ENCODE peak calls at places on chromosomes 6 and 20, in seven cellular contexts. One of them, this sample, is unnamed.

GRCh38 chr6:142155895-142156757 is 9.1 kb downstream of the VTA1 start:
- ATAC-seq in heart left ventricle: peak
- ATAC-seq in Right ventricle myocardium superior: peak
- ATAC-seq in gastrocnemius medialis: no peak
- ATAC-seq in stimulated activated naive B cell treated with anti-CD40 and anti-IgM and Interleukin-4, amounts not matched to agents 10 μg/mL and 1 μg/mL and 100 μg/mL, for 72 hours: no peak
- ATAC-seq in activated T-cell treated with anti-CD3 and anti-CD28 coated beads, Interleukin-2, amount 50 U/mL, for 4 hours: no peak
- ATAC-seq in activated naive CD4-positive, alpha-beta T cell treated with anti-CD3 and anti-CD28 coated beads, Interleukin-2, amount 50 U/mL, for 72 hours: no peak
- ATAC-seq in this sample: no peak

GRCh38 chr20:45972500-45973183 is 639 bp upstream of the ZNF335 start:
- ATAC-seq in stimulated activated naive B cell treated with anti-CD40 and anti-IgM and Interleukin-4, amounts not matched to agents 10 μg/mL and 1 μg/mL and 100 μg/mL, for 72 hours: peak
- ATAC-seq in activated naive CD4-positive, alpha-beta T cell treated with anti-CD3 and anti-CD28 coated beads, Interleukin-2, amount 50 U/mL, for 72 hours: peak
- ATAC-seq in gastrocnemius medialis: no peak
- ATAC-seq in heart left ventricle: no peak
- ATAC-seq in activated T-cell treated with anti-CD3 and anti-CD28 coated beads, Interleukin-2, amount 50 U/mL, for 4 hours: no peak
- ATAC-seq in Right ventricle myocardium superior: no peak
- ATAC-seq in this sample: no peak

GRCh38 chr6:149614352-149614751 is 34.2 kb downstream of the KATNA1 start:
- ATAC-seq in activated T-cell treated with anti-CD3 and anti-CD28 coated beads, Interleukin-2, amount 50 U/mL, for 4 hours: no peak
- ATAC-seq in stimulated activated naive B cell treated with anti-CD40 and anti-IgM and Interleukin-4, amounts not matched to agents 10 μg/mL and 1 μg/mL and 100 μg/mL, for 72 hours: no peak
- ATAC-seq in Right ventricle myocardium superior: no peak
- ATAC-seq in heart left ventricle: no peak
- ATAC-seq in gastrocnemius medialis: no peak
- ATAC-seq in activated naive CD4-positive, alpha-beta T cell treated with anti-CD3 and anti-CD28 coated beads, Interleukin-2, amount 50 U/mL, for 72 hours: no peak
- ATAC-seq in this sample: no peak

GRCh38 chr20:47027042-47027441 is 132.4 kb downstream of the EYA2 start:
- ATAC-seq in gastrocnemius medialis: no peak
- ATAC-seq in activated naive CD4-positive, alpha-beta T cell treated with anti-CD3 and anti-CD28 coated beads, Interleukin-2, amount 50 U/mL, for 72 hours: no peak
- ATAC-seq in Right ventricle myocardium superior: no peak
- ATAC-seq in stimulated activated naive B cell treated with anti-CD40 and anti-IgM and Interleukin-4, amounts not matched to agents 10 μg/mL and 1 μg/mL and 100 μg/mL, for 72 hours: no peak
- ATAC-seq in activated T-cell treated with anti-CD3 and anti-CD28 coated beads, Interleukin-2, amount 50 U/mL, for 4 hours: no peak
- ATAC-seq in heart left ventricle: no peak
- ATAC-seq in this sample: no peak

GRCh38 chr6:16849280-16850210 is 88.3 kb upstream of the ATXN1 start:
- ATAC-seq in Right ventricle myocardium superior: no peak
- ATAC-seq in activated T-cell treated with anti-CD3 and anti-CD28 coated beads, Interleukin-2, amount 50 U/mL, for 4 hours: no peak
- ATAC-seq in gastrocnemius medialis: peak
- ATAC-seq in activated naive CD4-positive, alpha-beta T cell treated with anti-CD3 and anti-CD28 coated beads, Interleukin-2, amount 50 U/mL, for 72 hours: peak
- ATAC-seq in heart left ventricle: peak
- ATAC-seq in stimulated activated naive B cell treated with anti-CD40 and anti-IgM and Interleukin-4, amounts not matched to agents 10 μg/mL and 1 μg/mL and 100 μg/mL, for 72 hours: no peak
- ATAC-seq in this sample: no peak

GRCh38 chr6:41302638-41303037 is 16.2 kb upstream of the TREM1 start:
- ATAC-seq in activated T-cell treated with anti-CD3 and anti-CD28 coated beads, Interleukin-2, amount 50 U/mL, for 4 hours: no peak
- ATAC-seq in gastrocnemius medialis: no peak
- ATAC-seq in stimulated activated naive B cell treated with anti-CD40 and anti-IgM and Interleukin-4, amounts not matched to agents 10 μg/mL and 1 μg/mL and 100 μg/mL, for 72 hours: peak
- ATAC-seq in heart left ventricle: no peak
- ATAC-seq in activated naive CD4-positive, alpha-beta T cell treated with anti-CD3 and anti-CD28 coated beads, Interleukin-2, amount 50 U/mL, for 72 hours: no peak
- ATAC-seq in Right ventricle myocardium superior: no peak
- ATAC-seq in this sample: peak

GRCh38 chr6:119333707-119334295 is 15.8 kb downstream of the MAN1A1 start:
- ATAC-seq in heart left ventricle: peak
- ATAC-seq in stimulated activated naive B cell treated with anti-CD40 and anti-IgM and Interleukin-4, amounts not matched to agents 10 μg/mL and 1 μg/mL and 100 μg/mL, for 72 hours: peak
- ATAC-seq in gastrocnemius medialis: no peak
- ATAC-seq in activated naive CD4-positive, alpha-beta T cell treated with anti-CD3 and anti-CD28 coated beads, Interleukin-2, amount 50 U/mL, for 72 hours: no peak
- ATAC-seq in Right ventricle myocardium superior: no peak
- ATAC-seq in activated T-cell treated with anti-CD3 and anti-CD28 coated beads, Interleukin-2, amount 50 U/mL, for 4 hours: no peak
- ATAC-seq in this sample: no peak

GRCh38 chr6:89475106-89475505 is 42.2 kb downstream of the ANKRD6 start:
- ATAC-seq in heart left ventricle: no peak
- ATAC-seq in activated naive CD4-positive, alpha-beta T cell treated with anti-CD3 and anti-CD28 coated beads, Interleukin-2, amount 50 U/mL, for 72 hours: no peak
- ATAC-seq in gastrocnemius medialis: no peak
- ATAC-seq in Right ventricle myocardium superior: no peak
- ATAC-seq in stimulated activated naive B cell treated with anti-CD40 and anti-IgM and Interleukin-4, amounts not matched to agents 10 μg/mL and 1 μg/mL and 100 μg/mL, for 72 hours: no peak
- ATAC-seq in activated T-cell treated with anti-CD3 and anti-CD28 coated beads, Interleukin-2, amount 50 U/mL, for 4 hours: no peak
- ATAC-seq in this sample: no peak

GRCh38 chr20:50493881-50494253 is 16.3 kb upstream of the PTPN1 start:
- ATAC-seq in activated naive CD4-positive, alpha-beta T cell treated with anti-CD3 and anti-CD28 coated beads, Interleukin-2, amount 50 U/mL, for 72 hours: no peak
- ATAC-seq in stimulated activated naive B cell treated with anti-CD40 and anti-IgM and Interleukin-4, amounts not matched to agents 10 μg/mL and 1 μg/mL and 100 μg/mL, for 72 hours: no peak
- ATAC-seq in heart left ventricle: no peak
- ATAC-seq in gastrocnemius medialis: no peak
- ATAC-seq in Right ventricle myocardium superior: no peak
- ATAC-seq in activated T-cell treated with anti-CD3 and anti-CD28 coated beads, Interleukin-2, amount 50 U/mL, for 4 hours: no peak
- ATAC-seq in this sample: peak

GRCh38 chr6:29827579-29828470 is at the start of gene HLA-G:
- ATAC-seq in activated naive CD4-positive, alpha-beta T cell treated with anti-CD3 and anti-CD28 coated beads, Interleukin-2, amount 50 U/mL, for 72 hours: no peak
- ATAC-seq in Right ventricle myocardium superior: peak
- ATAC-seq in stimulated activated naive B cell treated with anti-CD40 and anti-IgM and Interleukin-4, amounts not matched to agents 10 μg/mL and 1 μg/mL and 100 μg/mL, for 72 hours: peak
- ATAC-seq in gastrocnemius medialis: no peak
- ATAC-seq in heart left ventricle: no peak
- ATAC-seq in activated T-cell treated with anti-CD3 and anti-CD28 coated beads, Interleukin-2, amount 50 U/mL, for 4 hours: peak
- ATAC-seq in this sample: no peak

GRCh38 chr20:45857836-45858250 is 429 bp downstream of the ZSWIM3 start:
- ATAC-seq in gastrocnemius medialis: no peak
- ATAC-seq in heart left ventricle: no peak
- ATAC-seq in stimulated activated naive B cell treated with anti-CD40 and anti-IgM and Interleukin-4, amounts not matched to agents 10 μg/mL and 1 μg/mL and 100 μg/mL, for 72 hours: peak
- ATAC-seq in activated T-cell treated with anti-CD3 and anti-CD28 coated beads, Interleukin-2, amount 50 U/mL, for 4 hours: peak
- ATAC-seq in activated naive CD4-positive, alpha-beta T cell treated with anti-CD3 and anti-CD28 coated beads, Interleukin-2, amount 50 U/mL, for 72 hours: peak
- ATAC-seq in Right ventricle myocardium superior: no peak
- ATAC-seq in this sample: peak

GRCh38 chr6:7463785-7464184 is 74.2 kb downstream of the RIOK1 start:
- ATAC-seq in activated T-cell treated with anti-CD3 and anti-CD28 coated beads, Interleukin-2, amount 50 U/mL, for 4 hours: no peak
- ATAC-seq in activated naive CD4-positive, alpha-beta T cell treated with anti-CD3 and anti-CD28 coated beads, Interleukin-2, amount 50 U/mL, for 72 hours: no peak
- ATAC-seq in stimulated activated naive B cell treated with anti-CD40 and anti-IgM and Interleukin-4, amounts not matched to agents 10 μg/mL and 1 μg/mL and 100 μg/mL, for 72 hours: no peak
- ATAC-seq in heart left ventricle: no peak
- ATAC-seq in gastrocnemius medialis: no peak
- ATAC-seq in Right ventricle myocardium superior: no peak
- ATAC-seq in this sample: no peak

GRCh38 chr6:110233769-110234374 is 53.6 kb downstream of the CDC40 start:
- ATAC-seq in stimulated activated naive B cell treated with anti-CD40 and anti-IgM and Interleukin-4, amounts not matched to agents 10 μg/mL and 1 μg/mL and 100 μg/mL, for 72 hours: peak
- ATAC-seq in activated naive CD4-positive, alpha-beta T cell treated with anti-CD3 and anti-CD28 coated beads, Interleukin-2, amount 50 U/mL, for 72 hours: peak
- ATAC-seq in activated T-cell treated with anti-CD3 and anti-CD28 coated beads, Interleukin-2, amount 50 U/mL, for 4 hours: peak
- ATAC-seq in Right ventricle myocardium superior: peak
- ATAC-seq in gastrocnemius medialis: peak
- ATAC-seq in heart left ventricle: peak
- ATAC-seq in this sample: peak

GRCh38 chr6:14549319-14549770 is 431.8 kb downstream of the CD83 start:
- ATAC-seq in gastrocnemius medialis: no peak
- ATAC-seq in activated T-cell treated with anti-CD3 and anti-CD28 coated beads, Interleukin-2, amount 50 U/mL, for 4 hours: no peak
- ATAC-seq in Right ventricle myocardium superior: no peak
- ATAC-seq in heart left ventricle: no peak
- ATAC-seq in activated naive CD4-positive, alpha-beta T cell treated with anti-CD3 and anti-CD28 coated beads, Interleukin-2, amount 50 U/mL, for 72 hours: no peak
- ATAC-seq in stimulated activated naive B cell treated with anti-CD40 and anti-IgM and Interleukin-4, amounts not matched to agents 10 μg/mL and 1 μg/mL and 100 μg/mL, for 72 hours: no peak
- ATAC-seq in this sample: no peak